ENCODE peak calls at places on chromosome 9, in five cellular contexts. L is A673; Q is H7; Z is fibroblast of the aortic adventitia; X is CD4-positive, alpha-beta memory T cell. T is an unnamed sample.

GRCh38 chr9:134064711-134065110 is 3.1 kb downstream of the BRD3 start:
- DNase-seq in L (no peak), Q (peak), Z (no peak), X (no peak), T (no peak)

GRCh38 chr9:121053544-121053943 is 3.5 kb upstream of the C5 start:
- DNase-seq in L (no peak), Q (no peak), Z (no peak), X (no peak), T (no peak)

GRCh38 chr9:134222018-134222573 is 57.7 kb upstream of the RNU6ATAC start:
- DNase-seq in L (no peak), Q (peak), Z (no peak), X (no peak), T (no peak)

GRCh38 chr9:93657331-93658111 is 81.1 kb downstream of the PHF2 start:
- DNase-seq in L (no peak), Q (no peak), Z (no peak), X (no peak), T (no peak)

GRCh38 chr9:656918-657583 is 184.4 kb upstream of the DMRT1 start:
- DNase-seq in L (no peak), Q (no peak), Z (no peak), X (no peak), T (no peak)

GRCh38 chr9:109765278-109765677 is 14.7 kb upstream of the PALM2AKAP2 start:
- DNase-seq in L (no peak), Q (no peak), Z (no peak), X (no peak), T (no peak)

GRCh38 chr9:114473447-114473801 is 31.8 kb downstream of the WHRN start:
- DNase-seq in L (no peak), Q (no peak), Z (no peak), X (no peak), T (no peak)

GRCh38 chr9:23686896-23687295 is 139.1 kb downstream of the ELAVL2 start:
- DNase-seq in L (no peak), Q (no peak), Z (no peak), X (no peak), T (no peak)

GRCh38 chr9:126991170-126991569 is 76.6 kb downstream of the RALGPS1 start:
- DNase-seq in L (no peak), Q (no peak), Z (no peak), X (no peak), T (no peak)

GRCh38 chr9:76023715-76024195 is 133.3 kb downstream of the PCSK5 start:
- DNase-seq in L (no peak), Q (no peak), Z (no peak), X (peak), T (no peak)

GRCh38 chr9:2469681-2470141 is 151.9 kb upstream of the VLDLR start:
- DNase-seq in L (no peak), Q (no peak), Z (peak), X (no peak), T (no peak)

GRCh38 chr9:573551-574410 is 267.7 kb upstream of the DMRT1 start:
- DNase-seq in L (no peak), Q (peak), Z (no peak), X (no peak), T (no peak)

GRCh38 chr9:110464321-110464720 is 115.2 kb downstream of the SVEP1 start:
- DNase-seq in L (peak), Q (peak), Z (no peak), X (no peak), T (no peak)

GRCh38 chr9:99181621-99182020 is 40.1 kb downstream of the ALG2 start:
- DNase-seq in L (no peak), Q (no peak), Z (peak), X (peak), T (no peak)

GRCh38 chr9:18543406-18543965 is 69.5 kb downstream of the ADAMTSL1 start:
- DNase-seq in L (no peak), Q (no peak), Z (peak), X (no peak), T (no peak)

GRCh38 chr9:113164536-113165300 is 13.9 kb downstream of the SLC31A2 start:
- DNase-seq in L (no peak), Q (no peak), Z (peak), X (no peak), T (no peak)

DNA sequence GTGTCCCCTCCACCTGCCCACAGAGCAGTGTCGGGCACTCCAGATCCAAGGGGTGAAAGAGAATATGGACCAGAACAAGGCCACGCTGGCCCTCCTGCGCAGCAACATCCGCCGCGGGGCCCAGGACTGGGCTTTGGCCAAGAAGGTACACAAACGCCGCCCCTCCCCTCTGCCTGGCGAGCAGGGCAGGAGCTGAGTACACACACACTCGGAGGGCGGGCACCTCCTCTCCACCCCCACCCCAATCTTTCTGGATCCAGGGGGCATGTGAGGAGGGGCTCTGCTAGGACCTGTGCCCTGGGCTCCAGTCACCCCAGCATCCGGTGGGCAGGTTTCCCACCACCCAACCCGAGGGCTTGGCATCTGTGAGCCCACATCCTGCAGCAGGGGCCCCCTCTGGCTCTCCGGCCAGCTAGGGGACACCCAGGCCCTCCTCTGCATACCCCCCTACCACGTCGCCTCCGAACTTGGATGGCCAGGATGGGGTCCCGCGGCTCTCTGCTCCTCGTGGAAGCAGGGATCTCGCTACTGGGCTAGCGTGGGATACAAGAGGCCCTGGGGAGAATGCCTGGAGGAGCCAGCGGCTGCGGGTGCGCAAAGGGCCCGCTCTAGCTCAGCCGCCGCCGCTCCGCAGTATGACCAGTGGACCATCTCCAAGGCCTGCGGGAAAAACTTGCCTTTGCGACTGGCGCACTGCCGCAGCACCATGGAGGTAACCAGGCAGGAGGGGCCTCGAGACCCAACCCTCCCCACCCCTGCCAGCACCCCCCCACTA is 3.1 kb downstream of the CCDC183 start:
- DNase-seq in L (no peak), Q (no peak), Z (no peak), X (no peak), T (no peak)
- H3K4me3 ChIP-seq in L (peak), Q (peak), Z (no peak), X (no peak), T (peak)

GRCh38 chr9:79254900-79255651 is 316.7 kb upstream of the TLE4 start:
- DNase-seq in L (peak), Q (peak), Z (peak), X (no peak), T (no peak)
- H3K4me3 ChIP-seq in L (no peak), Q (no peak), Z (no peak), X (no peak), T (no peak)

DNA sequence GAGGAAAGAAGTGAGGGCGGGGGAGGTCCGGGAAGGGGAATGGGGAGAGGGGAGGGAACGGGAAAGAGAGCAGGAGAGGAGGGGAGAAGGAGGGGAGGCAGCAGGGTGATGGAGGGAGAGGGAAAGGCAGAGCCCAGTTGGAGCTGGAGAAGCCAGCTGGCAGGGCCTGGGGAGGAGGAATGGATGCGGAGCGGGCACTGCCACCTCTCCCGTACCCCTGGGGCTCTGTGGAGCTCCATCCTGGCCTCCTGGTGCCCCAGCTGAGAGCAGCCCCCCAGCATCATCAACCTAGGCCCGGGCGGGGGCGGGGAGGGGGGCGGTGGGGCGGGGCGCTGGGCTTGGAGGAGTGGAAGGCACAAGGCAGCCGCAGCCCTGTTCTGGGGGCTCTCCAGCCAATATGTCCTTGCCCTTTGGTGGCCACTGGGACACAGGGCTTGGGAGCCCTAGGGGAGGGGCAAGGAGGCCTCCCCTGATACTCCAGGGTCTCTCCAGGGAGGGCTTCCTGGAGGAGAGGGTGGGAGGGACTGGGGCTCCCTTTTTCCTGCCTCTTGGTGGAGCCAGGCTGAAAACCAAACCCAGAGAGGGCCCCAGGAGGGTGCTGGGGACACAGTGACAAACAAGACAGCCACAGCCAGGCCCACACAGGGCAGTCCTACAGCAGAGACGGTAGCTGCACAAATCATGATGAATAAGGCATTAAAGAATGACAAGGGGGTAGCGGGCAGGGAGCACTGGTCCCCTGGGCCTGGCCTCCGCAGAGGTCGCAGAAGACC is 123.7 kb downstream of the C9orf50 start:
- DNase-seq in L (peak), Q (peak), Z (no peak), X (no peak), T (no peak)
- H3K4me3 ChIP-seq in L (peak), Q (peak), Z (peak), X (no peak), T (peak)

GRCh38 chr9:37471942-37472679 is 6.9 kb upstream of the ZBTB5 start:
- DNase-seq in L (peak), Q (peak), Z (peak), X (no peak), T (no peak)
- H3K4me3 ChIP-seq in L (peak), Q (no peak), Z (peak), X (peak), T (peak)

DNA sequence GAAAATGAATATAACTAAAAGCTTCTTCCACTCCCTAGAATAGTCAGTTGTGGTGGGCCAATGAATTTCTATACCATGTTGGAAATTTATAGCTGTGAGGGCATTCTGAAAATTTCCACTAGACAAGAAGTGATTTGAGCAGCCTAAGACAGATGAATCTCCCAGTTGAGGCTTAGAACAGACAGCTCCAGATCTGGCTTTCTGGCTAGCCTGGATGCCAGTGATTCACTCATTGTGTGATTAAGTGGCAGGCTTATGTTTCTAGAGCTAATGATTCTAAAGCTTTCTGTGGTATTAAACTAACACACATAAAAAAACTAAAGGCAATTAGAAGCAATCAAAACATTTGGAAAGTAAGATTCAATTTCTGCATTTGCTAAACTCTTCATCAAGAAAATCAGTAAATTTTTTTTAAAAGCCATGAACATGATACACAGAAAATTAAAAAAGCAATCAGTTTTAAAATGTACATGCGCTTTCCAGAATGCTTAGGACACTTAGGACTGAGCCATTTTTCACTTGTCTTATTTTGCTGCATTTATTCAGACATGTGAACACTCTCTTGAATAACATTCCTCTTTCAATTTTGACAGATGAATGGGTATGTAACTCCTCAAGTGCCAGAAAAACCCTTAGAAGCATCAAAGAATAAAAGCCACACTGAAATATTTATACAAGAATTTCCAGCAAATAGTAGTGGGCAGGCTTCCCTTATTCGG is 100.5 kb upstream of the GNAQ start:
- DNase-seq in L (no peak), Q (no peak), Z (no peak), X (no peak), T (no peak)
- H3K4me3 ChIP-seq in L (peak), Q (no peak), Z (peak), X (peak), T (no peak)